ENCODE peak calls at places on chromosomes 13 and 19, in four cellular contexts. One of them, this sample, is unnamed.

GRCh38 chr19:28554321-28555091 is 658.4 kb downstream of the UQCRFS1 start:
- DNase-seq in tibial artery: no peak
- DNase-seq in GM10248: no peak
- DNase-seq in left ventricle myocardium inferior: no peak
- DNase-seq in this sample: no peak

GRCh38 chr13:97068964-97069815 is 74.9 kb upstream of the OXGR1 start:
- DNase-seq in tibial artery: no peak
- DNase-seq in GM10248: no peak
- DNase-seq in left ventricle myocardium inferior: no peak
- DNase-seq in this sample: no peak

GRCh38 chr19:46602392-46603194 is 1.5 kb downstream of the CALM3 start:
- DNase-seq in tibial artery: peak; percentile 73
- DNase-seq in GM10248: peak; percentile 15
- DNase-seq in left ventricle myocardium inferior: no peak
- DNase-seq in this sample: peak; percentile 7

GRCh38 chr19:5882421-5882968 is 12.2 kb upstream of the FUT5 start:
- DNase-seq in tibial artery: no peak
- DNase-seq in GM10248: no peak
- DNase-seq in left ventricle myocardium inferior: no peak
- DNase-seq in this sample: no peak

GRCh38 chr19:44757057-44757734 is 8.7 kb downstream of the BCL3 start:
- DNase-seq in tibial artery: peak; percentile 94
- DNase-seq in GM10248: no peak
- DNase-seq in left ventricle myocardium inferior: peak; percentile 81
- DNase-seq in this sample: no peak

GRCh38 chr13:28097503-28097902 is 2.9 kb downstream of the FLT3 start:
- DNase-seq in tibial artery: no peak
- DNase-seq in GM10248: no peak
- DNase-seq in left ventricle myocardium inferior: no peak
- DNase-seq in this sample: no peak

GRCh38 chr19:52322429-52322828 is 13.6 kb upstream of the ZNF610 start:
- DNase-seq in tibial artery: no peak
- DNase-seq in GM10248: no peak
- DNase-seq in left ventricle myocardium inferior: no peak
- DNase-seq in this sample: no peak

GRCh38 chr19:11286312-11286974 is 9.5 kb upstream of the TSPAN16 start:
- DNase-seq in tibial artery: no peak
- DNase-seq in GM10248: no peak
- DNase-seq in left ventricle myocardium inferior: peak; percentile 32
- DNase-seq in this sample: no peak

GRCh38 chr13:99307247-99307646 is at the start of gene GPR183:
- DNase-seq in tibial artery: no peak
- DNase-seq in GM10248: peak; percentile 73
- DNase-seq in left ventricle myocardium inferior: no peak
- DNase-seq in this sample: peak; percentile 68

GRCh38 chr13:113874579-113875428 is 10.9 kb upstream of the GAS6 start:
- DNase-seq in tibial artery: peak; percentile 62
- DNase-seq in GM10248: no peak
- DNase-seq in left ventricle myocardium inferior: no peak
- DNase-seq in this sample: no peak

GRCh38 chr13:99953138-99953755 is 18.3 kb downstream of the ZIC5 start:
- DNase-seq in tibial artery: no peak
- DNase-seq in GM10248: no peak
- DNase-seq in left ventricle myocardium inferior: no peak
- DNase-seq in this sample: no peak

GRCh38 chr13:111531505-111531904 is 211.1 kb downstream of the TEX29 start:
- DNase-seq in tibial artery: no peak
- DNase-seq in GM10248: no peak
- DNase-seq in left ventricle myocardium inferior: no peak
- DNase-seq in this sample: no peak

GRCh38 chr19:18232540-18233223 is 6.4 kb upstream of the PDE4C start:
- DNase-seq in tibial artery: no peak
- DNase-seq in GM10248: no peak
- DNase-seq in left ventricle myocardium inferior: no peak
- DNase-seq in this sample: no peak
- TF ChIP-seq CTCF in tibial artery: no peak
- TF ChIP-seq CTCF in GM10248: no peak
- TF ChIP-seq CTCF in left ventricle myocardium inferior: no peak
- TF ChIP-seq CTCF in this sample: no peak

GRCh38 chr19:8252922-8253589 is 43.9 kb downstream of the CERS4 start:
- DNase-seq in tibial artery: peak; percentile 86
- DNase-seq in GM10248: peak; percentile 88
- DNase-seq in left ventricle myocardium inferior: peak; percentile 85
- DNase-seq in this sample: peak; percentile 84
- TF ChIP-seq CTCF in tibial artery: peak; percentile 89
- TF ChIP-seq CTCF in GM10248: peak; percentile 84
- TF ChIP-seq CTCF in left ventricle myocardium inferior: peak; percentile 97
- TF ChIP-seq CTCF in this sample: peak; percentile 88

GRCh38 chr13:51599444-51600176 is 15.3 kb downstream of the WDFY2 start:
- DNase-seq in tibial artery: no peak
- DNase-seq in GM10248: no peak
- DNase-seq in left ventricle myocardium inferior: no peak
- DNase-seq in this sample: no peak

GRCh38 chr13:51603716-51604115 is 19.5 kb downstream of the WDFY2 start:
- DNase-seq in tibial artery: no peak
- DNase-seq in GM10248: no peak
- DNase-seq in left ventricle myocardium inferior: no peak
- DNase-seq in this sample: no peak

GRCh38 chr13:51605698-51606097 is 21.4 kb downstream of the WDFY2 start:
- DNase-seq in tibial artery: no peak
- DNase-seq in GM10248: no peak
- DNase-seq in left ventricle myocardium inferior: no peak
- DNase-seq in this sample: no peak

GRCh38 chr13:51600703-51601102 is 16.4 kb downstream of the WDFY2 start:
- DNase-seq in tibial artery: no peak
- DNase-seq in GM10248: no peak
- DNase-seq in left ventricle myocardium inferior: no peak
- DNase-seq in this sample: no peak

GRCh38 chr13:51601601-51602348 is 17.5 kb downstream of the WDFY2 start:
- DNase-seq in tibial artery: no peak
- DNase-seq in GM10248: no peak
- DNase-seq in left ventricle myocardium inferior: no peak
- DNase-seq in this sample: no peak
- TF ChIP-seq CTCF in tibial artery: no peak
- TF ChIP-seq CTCF in GM10248: no peak
- TF ChIP-seq CTCF in left ventricle myocardium inferior: no peak
- TF ChIP-seq CTCF in this sample: no peak

GRCh38 chr19:18853755-18854427 is 22.1 kb downstream of the UPF1 start:
- DNase-seq in tibial artery: no peak
- DNase-seq in GM10248: no peak
- DNase-seq in left ventricle myocardium inferior: no peak
- DNase-seq in this sample: no peak
- TF ChIP-seq CTCF in tibial artery: no peak
- TF ChIP-seq CTCF in GM10248: no peak
- TF ChIP-seq CTCF in left ventricle myocardium inferior: no peak
- TF ChIP-seq CTCF in this sample: no peak

GRCh38 chr19:14019100-14019499 is 8.8 kb upstream of the RLN3 start:
- DNase-seq in tibial artery: no peak
- DNase-seq in GM10248: no peak
- DNase-seq in left ventricle myocardium inferior: no peak
- DNase-seq in this sample: peak; percentile 12

GRCh38 chr19:14027856-14028450 is at the start of gene RLN3:
- DNase-seq in tibial artery: no peak
- DNase-seq in GM10248: no peak
- DNase-seq in left ventricle myocardium inferior: no peak
- DNase-seq in this sample: no peak

GRCh38 chr19:14022469-14022868 is 5.5 kb upstream of the RLN3 start:
- DNase-seq in tibial artery: no peak
- DNase-seq in GM10248: no peak
- DNase-seq in left ventricle myocardium inferior: no peak
- DNase-seq in this sample: no peak

GRCh38 chr19:14021474-14021873 is 6.5 kb upstream of the RLN3 start:
- DNase-seq in tibial artery: no peak
- DNase-seq in GM10248: no peak
- DNase-seq in left ventricle myocardium inferior: no peak
- DNase-seq in this sample: no peak

DNA sequence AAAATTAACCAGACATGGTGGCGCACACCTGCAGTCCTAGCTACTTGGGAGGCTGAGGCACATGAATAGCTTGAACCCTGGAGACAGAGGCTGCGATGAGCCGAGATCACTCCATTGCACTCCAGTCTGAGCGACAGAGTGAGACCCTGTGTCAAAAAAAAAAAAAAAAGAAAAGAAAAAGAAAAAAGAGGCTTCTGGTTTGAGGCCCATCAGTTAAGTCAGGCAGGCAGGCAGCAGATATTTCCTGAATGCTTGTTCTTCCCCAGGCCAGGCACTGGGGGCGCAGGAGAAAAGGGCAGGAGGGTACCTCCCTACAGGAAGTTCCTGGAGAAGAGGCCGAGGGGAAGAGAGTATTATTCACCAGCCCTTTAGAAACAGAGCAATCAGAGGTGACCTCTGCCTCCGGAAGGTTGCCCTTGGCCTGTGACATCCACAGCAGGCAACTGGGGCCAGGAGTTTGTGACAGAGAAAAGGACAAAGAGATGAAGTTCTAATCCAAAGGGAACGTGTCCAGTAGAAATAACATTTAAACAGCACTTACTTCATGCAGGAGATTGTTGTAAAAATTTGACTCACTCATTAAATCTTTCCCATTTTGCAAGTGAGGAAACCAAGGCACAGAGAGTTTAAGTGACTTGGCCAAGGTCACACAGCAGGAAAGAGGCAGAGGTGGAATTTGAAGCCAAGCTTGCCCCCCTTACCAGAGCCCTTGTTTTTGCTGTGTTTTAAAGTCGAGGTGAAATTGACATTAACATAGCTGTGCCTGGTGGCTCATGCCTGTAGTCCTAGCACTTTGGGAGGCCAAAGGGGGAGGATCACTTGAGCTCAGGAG is 4.3 kb upstream of the RLN3 start:
- DNase-seq in tibial artery: no peak
- DNase-seq in GM10248: no peak
- DNase-seq in left ventricle myocardium inferior: peak; percentile 39
- DNase-seq in this sample: peak; percentile 37
- TF ChIP-seq CTCF in tibial artery: peak; percentile 23
- TF ChIP-seq CTCF in GM10248: peak; percentile 32
- TF ChIP-seq CTCF in left ventricle myocardium inferior: peak; percentile 57
- TF ChIP-seq CTCF in this sample: no peak

GRCh38 chr19:29666634-29667389 is 1.6 kb downstream of the PLEKHF1 start:
- DNase-seq in tibial artery: peak; percentile 87
- DNase-seq in GM10248: no peak
- DNase-seq in left ventricle myocardium inferior: peak; percentile 79
- DNase-seq in this sample: no peak

GRCh38 chr19:29667390-29667783 is 2.1 kb downstream of the PLEKHF1 start:
- DNase-seq in tibial artery: peak; percentile 66
- DNase-seq in GM10248: no peak
- DNase-seq in left ventricle myocardium inferior: no peak
- DNase-seq in this sample: no peak

GRCh38 chr19:29667941-29668340 is 2.7 kb downstream of the PLEKHF1 start:
- DNase-seq in tibial artery: peak; percentile 61
- DNase-seq in GM10248: no peak
- DNase-seq in left ventricle myocardium inferior: no peak
- DNase-seq in this sample: no peak

GRCh38 chr19:29670255-29670654 is 5.0 kb downstream of the PLEKHF1 start:
- DNase-seq in tibial artery: peak; percentile 25
- DNase-seq in GM10248: no peak
- DNase-seq in left ventricle myocardium inferior: no peak
- DNase-seq in this sample: no peak

DNA sequence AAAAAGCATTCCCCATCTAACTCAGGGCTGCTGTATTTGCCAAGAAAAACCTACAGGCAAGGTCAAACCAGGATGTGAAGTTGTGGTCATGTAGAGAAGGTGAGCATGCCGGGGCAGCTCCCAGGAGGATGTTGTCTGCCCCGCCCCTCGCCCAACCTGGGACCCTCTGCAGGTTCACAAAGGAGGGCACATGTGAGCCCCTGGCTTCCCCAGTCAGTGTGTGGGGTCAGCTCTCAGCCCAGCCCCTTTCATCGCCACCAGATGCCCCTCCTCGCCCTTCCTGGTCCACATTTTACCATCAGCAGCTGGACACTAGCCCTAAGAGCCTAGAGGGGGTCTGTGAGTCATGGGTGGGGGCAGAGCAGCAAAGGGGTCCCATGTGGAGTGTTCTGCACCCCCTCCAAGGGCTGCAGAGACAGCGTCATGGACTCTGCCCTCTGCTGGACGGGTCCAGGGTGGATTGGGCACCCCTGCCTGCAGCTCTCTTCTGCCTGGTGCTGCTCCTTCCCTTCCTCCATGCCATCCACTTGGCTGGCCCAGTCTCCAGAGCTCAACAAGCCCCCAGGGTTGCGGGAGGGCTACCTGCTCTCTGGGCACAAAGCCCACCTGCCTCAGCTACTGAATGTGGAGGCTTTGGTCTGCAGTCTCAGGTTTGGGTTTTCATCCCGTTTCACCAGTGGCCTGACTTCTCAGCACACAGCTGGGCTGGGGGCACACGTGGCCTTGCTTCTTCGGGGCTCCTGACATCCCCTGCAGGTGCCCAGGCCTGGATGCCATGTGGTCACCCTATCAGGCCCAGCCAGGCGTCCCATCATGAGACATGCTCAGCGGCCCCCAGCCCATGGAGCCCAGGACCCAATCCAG is 3.7 kb downstream of the PLEKHF1 start:
- DNase-seq in tibial artery: peak; percentile 65
- DNase-seq in GM10248: no peak
- DNase-seq in left ventricle myocardium inferior: no peak
- DNase-seq in this sample: no peak
- TF ChIP-seq CTCF in tibial artery: no peak
- TF ChIP-seq CTCF in GM10248: peak; percentile 17
- TF ChIP-seq CTCF in left ventricle myocardium inferior: peak; percentile 40
- TF ChIP-seq CTCF in this sample: no peak

GRCh38 chr13:26378116-26378515 is 124.2 kb downstream of the CDK8 start:
- DNase-seq in tibial artery: no peak
- DNase-seq in GM10248: no peak
- DNase-seq in left ventricle myocardium inferior: no peak
- DNase-seq in this sample: no peak

GRCh38 chr13:26379831-26380230 is 125.9 kb downstream of the CDK8 start:
- DNase-seq in tibial artery: no peak
- DNase-seq in GM10248: no peak
- DNase-seq in left ventricle myocardium inferior: no peak
- DNase-seq in this sample: no peak

GRCh38 chr13:26376430-26376829 is 122.5 kb downstream of the CDK8 start:
- DNase-seq in tibial artery: no peak
- DNase-seq in GM10248: no peak
- DNase-seq in left ventricle myocardium inferior: no peak
- DNase-seq in this sample: no peak

GRCh38 chr13:26380930-26381329 is 127.0 kb downstream of the CDK8 start:
- DNase-seq in tibial artery: no peak
- DNase-seq in GM10248: no peak
- DNase-seq in left ventricle myocardium inferior: no peak
- DNase-seq in this sample: no peak

DNA sequence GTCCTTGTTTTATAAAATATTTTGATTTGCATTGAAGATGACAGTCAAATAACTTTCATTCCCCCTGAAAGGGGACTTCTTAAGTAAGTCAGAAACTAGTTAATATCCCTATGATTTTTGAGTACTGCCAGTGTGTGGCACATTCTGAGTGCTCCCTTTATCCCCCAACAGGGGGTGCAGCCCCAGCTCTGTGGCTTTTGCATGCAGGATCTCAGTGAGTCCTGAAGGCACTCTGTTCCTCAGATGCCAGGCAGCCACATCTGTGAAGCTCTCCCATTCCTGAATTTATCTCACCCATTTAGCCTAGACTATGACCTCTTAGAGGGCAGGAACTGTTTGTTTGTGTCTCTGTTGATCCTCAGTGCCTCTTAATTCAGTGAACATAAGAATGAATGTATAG is 123.1 kb downstream of the CDK8 start:
- DNase-seq in tibial artery: no peak
- DNase-seq in GM10248: no peak
- DNase-seq in left ventricle myocardium inferior: no peak
- DNase-seq in this sample: no peak
- TF ChIP-seq CTCF in tibial artery: peak; percentile 23
- TF ChIP-seq CTCF in GM10248: no peak
- TF ChIP-seq CTCF in left ventricle myocardium inferior: peak; percentile 45
- TF ChIP-seq CTCF in this sample: no peak

This sample was measured in GM20000.